ENCODE peak calls at places on chromosomes 13 and 19, in eight cellular contexts. P is A549, N is left ventricle myocardium inferior, T is heart left ventricle, C is esophagus squamous epithelium, M is testis, V is cardiac muscle cell, Y is AG04450. L is an unnamed sample. For H3K9me3, the result is how much of the 10 kb centered on the place peaks cover.

GRCh38 chr19:6481541-6482342 is at the start of gene DENND1C:
- DNase-seq in P (no peak), N (no peak), T (no peak), C (peak), M (peak), V (peak), Y (no peak), L (peak)

GRCh38 chr13:106468207-106468606 is 67.3 kb downstream of the EFNB2 start:
- DNase-seq in P (no peak), N (peak), T (peak), C (no peak), M (no peak), V (no peak), Y (no peak), L (no peak)

GRCh38 chr19:58056261-58056660 is 2.8 kb upstream of the ZNF135 start:
- DNase-seq in P (no peak), N (no peak), T (no peak), C (no peak), M (no peak), V (no peak), Y (no peak), L (no peak)

GRCh38 chr13:113044431-113045114 is 61.0 kb upstream of the F7 start:
- DNase-seq in P (no peak), N (no peak), T (peak), C (no peak), M (no peak), V (no peak), Y (no peak), L (no peak)

GRCh38 chr13:77857810-77858209 is 60.8 kb downstream of the EDNRB start:
- DNase-seq in P (no peak), N (no peak), T (no peak), C (no peak), M (no peak), V (no peak), Y (no peak), L (no peak)

GRCh38 chr13:39378293-39378692 is 224.7 kb downstream of the LHFPL6 start:
- DNase-seq in P (no peak), N (no peak), T (no peak), C (no peak), M (no peak), V (no peak), Y (no peak), L (no peak)

GRCh38 chr19:6026390-6026897 is 48.5 kb upstream of the RANBP3 start:
- DNase-seq in P (no peak), N (no peak), T (no peak), C (no peak), M (no peak), V (no peak), Y (no peak), L (no peak)

GRCh38 chr19:44587863-44588752 is 25.3 kb upstream of the IGSF23 start:
- DNase-seq in P (peak), N (no peak), T (no peak), C (no peak), M (no peak), V (peak), Y (peak), L (no peak)

GRCh38 chr13:112521073-112521685 is 66.8 kb downstream of the TUBGCP3 start:
- DNase-seq in P (no peak), N (no peak), T (no peak), C (no peak), M (no peak), V (no peak), Y (no peak), L (no peak)

GRCh38 chr19:30498707-30499106 is 126.5 kb downstream of the ZNF536 start:
- DNase-seq in P (no peak), N (no peak), T (no peak), C (no peak), M (no peak), V (no peak), Y (no peak), L (no peak)

GRCh38 chr13:97892717-97893116 is 60.8 kb upstream of the IPO5 start:
- DNase-seq in P (no peak), N (no peak), T (no peak), C (no peak), M (no peak), V (peak), Y (no peak), L (no peak)

GRCh38 chr19:14305706-14306105 is 75.5 kb upstream of the ADGRE5 start:
- DNase-seq in P (no peak), N (no peak), T (no peak), C (no peak), M (no peak), V (no peak), Y (no peak), L (no peak)

GRCh38 chr13:107124129-107124718 is 556.3 kb upstream of the ARGLU1 start:
- DNase-seq in P (peak), N (no peak), T (no peak), C (no peak), M (no peak), V (peak), Y (no peak), L (no peak)

GRCh38 chr13:95002968-95003813 is 290.8 kb upstream of the SOX21 start:
- DNase-seq in P (no peak), N (no peak), T (no peak), C (no peak), M (no peak), V (no peak), Y (no peak), L (no peak)

GRCh38 chr13:32448224-32448623 is 20.3 kb upstream of the N4BP2L1 start:
- DNase-seq in P (no peak), N (no peak), T (no peak), C (no peak), M (no peak), V (no peak), Y (no peak), L (no peak)

GRCh38 chr13:25468330-25469178 is 96.8 kb downstream of the ATP8A2 start:
- DNase-seq in P (peak), N (no peak), T (no peak), C (no peak), M (peak), V (peak), Y (no peak), L (no peak)

GRCh38 chr19:7725791-7726190 is 6.1 kb downstream of the CLEC4G start:
- DNase-seq in P (no peak), N (no peak), T (no peak), C (no peak), M (no peak), V (no peak), Y (no peak), L (no peak)

GRCh38 chr13:61778531-61778930 is 362.9 kb upstream of the PCDH20 start:
- DNase-seq in P (no peak), N (no peak), T (no peak), C (no peak), M (no peak), V (no peak), Y (no peak), L (no peak)

GRCh38 chr13:25281193-25281936 is 5.9 kb downstream of the MTMR6 start:
- DNase-seq in P (no peak), N (no peak), T (no peak), C (no peak), M (no peak), V (peak), Y (no peak), L (no peak)

GRCh38 chr19:35211545-35212230 is 16.9 kb downstream of the FAM187B start:
- DNase-seq in P (no peak), N (peak), T (peak), C (no peak), M (peak), V (no peak), Y (no peak), L (peak)

GRCh38 chr19:36140289-36141038 is 598 bp downstream of the CAPNS1 start:
- DNase-seq in P (peak), N (peak), T (peak), C (no peak), M (peak), V (peak), Y (no peak), L (peak)

GRCh38 chr19:57241181-57241580 is 749 bp downstream of the ZNF805 start:
- DNase-seq in P (no peak), N (no peak), T (no peak), C (no peak), M (no peak), V (peak), Y (no peak), L (no peak)

GRCh38 chr19:4914736-4915501 is 5.6 kb downstream of the UHRF1 start:
- DNase-seq in P (peak), N (no peak), T (no peak), C (peak), M (peak), V (peak), Y (peak), L (peak)

GRCh38 chr13:97140611-97141010 is 81.5 kb upstream of the MBNL2 start:
- DNase-seq in P (no peak), N (no peak), T (no peak), C (no peak), M (peak), V (no peak), Y (no peak), L (no peak)

GRCh38 chr19:40119380-40119779 is 28.6 kb upstream of the ZNF780A start:
- DNase-seq in P (no peak), N (no peak), T (no peak), C (no peak), M (no peak), V (no peak), Y (no peak), L (no peak)

GRCh38 chr13:83987394-83987793 is 105.1 kb upstream of the SLITRK1 start:
- DNase-seq in P (no peak), N (no peak), T (no peak), C (no peak), M (no peak), V (no peak), Y (no peak), L (no peak)

GRCh38 chr13:23087884-23088283 is 92.9 kb upstream of the SGCG start:
- DNase-seq in P (peak), N (no peak), T (no peak), C (no peak), M (peak), V (peak), Y (no peak), L (no peak)

GRCh38 chr19:10774893-10775292 is 57.0 kb downstream of the DNM2 start:
- DNase-seq in P (no peak), N (no peak), T (no peak), C (no peak), M (no peak), V (no peak), Y (no peak), L (no peak)

GRCh38 chr13:24650157-24650556 is 30.1 kb upstream of the ATP12A start:
- DNase-seq in P (no peak), N (no peak), T (no peak), C (no peak), M (no peak), V (peak), Y (no peak), L (no peak)

GRCh38 chr19:34023381-34023780 is 148.9 kb upstream of the LSM14A start:
- DNase-seq in P (no peak), N (no peak), T (no peak), C (no peak), M (no peak), V (no peak), Y (no peak), L (no peak)

GRCh38 chr19:19224852-19225494 is 13.2 kb downstream of the NCAN start:
- DNase-seq in P (peak), N (peak), T (peak), C (no peak), M (peak), V (peak), Y (peak), L (peak)

DNA sequence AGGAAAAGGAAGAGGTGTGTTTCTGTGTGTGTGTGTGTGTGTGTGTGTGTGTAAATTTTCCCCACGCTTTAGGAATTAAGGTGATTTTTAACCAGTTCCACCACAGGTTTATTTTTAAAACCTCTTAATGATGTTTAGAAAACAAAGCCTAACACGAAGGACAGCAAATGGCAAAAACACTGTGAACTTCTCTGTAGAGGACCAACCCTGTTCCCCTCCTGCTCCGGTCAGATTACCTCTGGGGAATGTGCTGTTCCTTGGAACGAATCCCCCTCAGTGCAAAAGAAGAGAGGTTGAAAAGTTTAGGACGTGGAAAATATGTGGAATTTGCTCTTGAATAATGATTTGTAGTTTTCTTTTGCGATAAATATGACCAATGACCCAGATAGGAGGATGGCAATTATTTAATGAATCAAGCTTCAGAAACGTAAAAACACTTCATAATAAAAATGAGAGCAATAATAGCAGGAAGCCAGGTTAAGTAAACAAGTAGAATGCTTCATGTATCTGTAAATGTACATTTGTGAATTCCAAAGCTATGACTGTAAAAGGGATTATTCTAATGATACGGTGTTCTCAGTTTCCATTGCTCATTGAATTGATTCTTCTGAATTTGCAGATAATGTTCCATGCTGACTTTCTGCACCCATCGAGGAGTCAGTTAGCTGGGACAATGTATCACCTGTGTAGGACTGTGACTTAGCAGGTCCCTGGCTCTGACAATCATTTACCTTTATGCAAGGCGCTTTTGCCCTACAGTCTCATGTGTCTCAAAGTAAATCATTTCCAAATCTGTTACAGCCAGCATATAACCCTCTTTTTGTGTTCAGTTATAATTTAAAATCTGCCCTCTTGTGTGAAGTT is 266.8 kb downstream of the KLF5 start:
- DNase-seq in P (no peak), N (no peak), T (no peak), C (no peak), M (no peak), V (no peak), Y (no peak), L (peak)
- TF ChIP-seq CTCF in P (no peak), N (no peak), T (no peak), C (no peak), M (no peak), V (no peak), Y (no peak), L (no peak)

DNA sequence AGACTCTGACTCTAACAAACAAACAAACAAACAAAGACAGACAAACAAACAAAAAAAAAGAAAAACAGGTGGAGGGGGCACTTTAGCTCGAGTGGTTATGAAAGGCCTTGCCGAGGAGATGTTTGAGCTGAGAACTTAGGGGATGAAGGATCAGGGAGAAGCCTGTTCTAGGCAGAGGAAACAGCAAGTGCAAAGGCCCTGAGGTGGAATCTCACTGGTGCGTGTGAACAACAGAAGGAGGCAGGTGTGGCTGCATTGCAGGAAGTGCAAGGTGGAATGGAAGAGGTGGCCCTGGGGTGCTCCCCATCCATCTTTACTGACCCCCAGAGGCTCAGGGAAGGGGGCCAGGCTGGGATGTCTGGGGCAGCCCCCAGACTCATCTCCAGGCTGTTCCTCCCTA is 41.9 kb downstream of the CYP4F22 start:
- DNase-seq in P (no peak), N (no peak), T (no peak), C (no peak), M (no peak), V (no peak), Y (no peak), L (no peak)
- H3K9me3 ChIP-seq in P (under half), N (under half), T (under half), C (under half), M (under half), V (under half), Y (under half), L (under half)

DNA sequence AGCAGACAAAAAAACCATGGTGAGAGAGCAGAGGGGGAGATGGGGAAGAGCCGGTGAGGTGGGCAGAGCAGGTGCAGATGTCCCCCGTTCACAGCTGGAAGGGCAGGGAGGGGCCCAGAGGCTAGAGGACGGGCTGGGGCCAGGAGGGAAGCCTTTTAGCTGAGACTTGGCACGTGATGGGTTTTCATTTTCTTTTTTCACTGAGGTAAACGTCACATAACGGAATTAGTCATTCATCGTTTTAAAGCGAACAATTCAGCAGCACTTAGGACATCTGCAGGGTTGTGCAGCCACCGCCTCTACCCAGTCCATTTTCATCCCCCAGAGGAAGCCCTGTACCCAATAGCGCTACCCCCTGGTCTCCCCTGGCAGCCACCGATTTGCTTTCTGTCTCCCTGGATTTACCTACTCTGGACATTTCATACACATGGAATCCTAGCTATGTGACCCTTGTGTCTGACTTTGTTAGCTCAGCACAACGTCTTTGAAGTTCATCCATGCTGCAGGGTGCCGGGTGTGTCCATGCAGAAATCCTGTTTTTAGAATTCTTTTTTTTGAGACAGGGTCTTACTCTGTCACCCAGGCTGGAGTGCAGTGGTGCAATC is 16.0 kb upstream of the EMC10 start:
- DNase-seq in P (peak), N (no peak), T (no peak), C (no peak), M (no peak), V (peak), Y (no peak), L (no peak)
- TF ChIP-seq CTCF in P (no peak), N (no peak), T (no peak), C (no peak), M (no peak), V (no peak), Y (no peak), L (no peak)

GRCh38 chr19:23956051-23956450 is 41.4 kb downstream of the ZNF726 start:
- DNase-seq in P (no peak), N (no peak), T (no peak), C (no peak), M (no peak), V (no peak), Y (no peak), L (no peak)

DNA sequence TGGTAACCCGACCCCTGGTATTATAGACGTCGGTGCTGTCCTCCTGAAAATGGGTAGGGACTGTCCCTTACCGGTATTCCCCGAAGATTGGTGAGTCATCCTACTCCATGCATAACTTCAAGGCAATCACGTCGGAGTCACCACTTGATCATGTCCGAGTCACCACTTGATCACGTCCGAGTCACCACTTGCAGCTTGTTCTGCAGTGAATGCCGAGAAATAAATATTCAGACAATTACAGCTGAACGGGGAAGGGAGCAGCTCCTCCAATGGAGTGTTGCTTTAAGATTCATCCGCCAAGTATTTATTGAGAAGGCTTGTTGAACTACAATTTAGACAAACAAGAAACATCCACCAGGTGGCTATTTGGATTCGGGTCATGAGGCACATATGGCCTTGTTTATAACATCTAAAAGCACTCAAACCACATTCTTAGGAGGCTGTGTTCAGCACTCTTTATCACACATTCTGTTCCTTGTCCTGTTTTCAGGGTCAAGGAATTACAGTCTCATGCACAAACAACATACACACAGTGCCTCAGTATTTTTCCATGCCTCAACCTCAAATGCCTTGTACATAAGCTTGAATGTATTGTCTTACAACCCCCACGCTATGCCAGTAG is 43.1 kb downstream of the ZNF726 start:
- DNase-seq in P (no peak), N (no peak), T (no peak), C (no peak), M (no peak), V (no peak), Y (peak), L (peak)
- H3K9me3 ChIP-seq in P (under half), N (under half), T (under half), C (under half), M (under half), V (under half), Y (under half), L (under half)

GRCh38 chr13:103772576-103772975 is 706.4 kb upstream of the SLC10A2 start:
- DNase-seq in P (peak), N (no peak), T (no peak), C (no peak), M (no peak), V (no peak), Y (no peak), L (no peak)
- TF ChIP-seq CTCF in P (peak), N (no peak), T (no peak), C (no peak), M (no peak), V (no peak), Y (no peak), L (no peak)

L was measured in transverse colon.